ENCODE peak calls at places on chromosomes 16 and 17, in five cellular contexts. E, P, D, T and G are unnamed samples.

GRCh38 chr17:4476512-4477070 is 22.1 kb upstream of the SPNS2 start:
- DNase-seq in E (no peak), P (no peak), D (no peak), T (no peak), G (no peak)

GRCh38 chr16:4321286-4322120 is 5.6 kb downstream of the GLIS2 start:
- DNase-seq in D (no peak), T (no peak), E (no peak), P (no peak), G (no peak)

GRCh38 chr17:850828-851759 is 68.9 kb downstream of the MRM3 start:
- DNase-seq in T (no peak), D (no peak), E (no peak), P (no peak), G (no peak)

GRCh38 chr16:31420037-31420436 is 8.1 kb downstream of the COX6A2 start:
- DNase-seq in D (no peak), E (no peak), T (no peak), P (no peak), G (no peak)

GRCh38 chr16:60788631-60789030 is 1247.6 kb downstream of the CDH8 start:
- DNase-seq in E (no peak), D (no peak), P (no peak), T (no peak), G (no peak)

GRCh38 chr16:87692176-87692575 is 73.6 kb downstream of the KLHDC4 start:
- DNase-seq in P (no peak), D (no peak), T (no peak), E (no peak), G (no peak)

GRCh38 chr16:22139008-22139407 is 23.3 kb upstream of the SDR42E2 start:
- DNase-seq in E (no peak), D (no peak), T (no peak), P (no peak), G (no peak)

GRCh38 chr17:16319969-16320368 is 33.3 kb downstream of the CENPV start:
- DNase-seq in D (no peak), E (no peak), P (no peak), T (no peak), G (no peak)

GRCh38 chr17:8393470-8394231 is 4.0 kb downstream of the RNF222 start:
- DNase-seq in E (no peak), P (peak), D (no peak), T (peak), G (no peak)

GRCh38 chr17:78973196-78973595 is 6.5 kb downstream of the LGALS3BP start:
- DNase-seq in P (no peak), E (peak), T (no peak), D (no peak), G (no peak)

GRCh38 chr17:57563968-57564367 is 181.1 kb downstream of the CCDC182 start:
- DNase-seq in D (no peak), E (no peak), T (no peak), P (no peak), G (no peak)

GRCh38 chr17:40097931-40098845 is 2.2 kb downstream of the NR1D1 start:
- DNase-seq in E (no peak), D (no peak), P (no peak), T (no peak), G (no peak)